ENCODE peak calls at places on chromosome 1, in eight cellular contexts. K is AG09309, T is transverse colon, D is OCI-LY7, Z is right lobe of liver, L is uterus, S is nephron progenitor cell, A is tibial artery. B is an unnamed sample.

GRCh38 chr1:228109962-228110488 is 926 bp upstream of the MRPL55 start:
- DNase-seq in A (no peak), L (peak; percentile 52), Z (no peak), K (no peak), T (no peak), D (no peak), S (no peak), B (peak; percentile 78)

GRCh38 chr1:202575906-202576653 is 134.2 kb downstream of the SYT2 start:
- DNase-seq in Z (no peak), L (no peak), T (no peak), K (no peak), S (no peak), A (no peak), D (no peak), B (no peak)

GRCh38 chr1:214332950-214333798 is 52.2 kb downstream of the SMYD2 start:
- DNase-seq in Z (no peak), A (no peak), K (peak; percentile 14), T (peak; percentile 57), L (peak; percentile 55), D (peak; percentile 37), S (peak; percentile 65), B (peak; percentile 64)

GRCh38 chr1:114715952-114716303 is 643 bp downstream of the NRAS start:
- DNase-seq in D (no peak), Z (no peak), K (no peak), A (no peak), L (no peak), S (no peak), T (no peak), B (no peak)

GRCh38 chr1:248886237-248886895 is 19.7 kb upstream of the PGBD2 start:
- DNase-seq in A (no peak), Z (no peak), K (no peak), D (no peak), T (no peak), L (no peak), S (no peak), B (peak; percentile 22)

GRCh38 chr1:58893257-58893869 is 109.5 kb upstream of the JUN start:
- DNase-seq in Z (no peak), L (no peak), T (peak; percentile 78), K (no peak), D (no peak), A (no peak), S (no peak), B (no peak)

GRCh38 chr1:39525366-39526165 is 34.1 kb downstream of the BMP8A start:
- DNase-seq in Z (no peak), S (no peak), T (peak; percentile 68), L (no peak), A (peak; percentile 55), K (no peak), D (peak; percentile 89), B (no peak)

GRCh38 chr1:207910678-207911354 is at the start of gene CD34:
- DNase-seq in Z (no peak), T (no peak), D (no peak), K (no peak), S (peak; percentile 69), A (peak; percentile 74), L (peak; percentile 80), B (no peak)

DNA sequence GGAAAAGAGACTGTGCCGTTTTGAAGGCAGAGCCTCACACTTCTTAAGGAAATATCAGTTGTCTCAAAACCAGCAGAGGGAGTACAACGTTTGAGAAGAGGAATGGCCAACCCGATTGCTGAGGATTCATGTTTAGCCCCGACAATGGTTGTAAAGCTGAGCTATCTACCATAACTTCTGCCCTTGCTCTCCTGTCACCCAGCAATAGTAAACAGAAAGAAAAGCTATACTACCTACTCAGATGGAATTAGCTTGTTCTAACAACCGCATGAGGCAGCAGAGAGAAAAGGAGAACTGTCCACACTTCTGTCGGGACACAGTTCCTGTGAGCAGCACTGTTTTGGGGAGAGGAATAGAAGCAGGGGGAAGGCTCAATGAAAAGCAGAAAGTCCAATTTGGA is 91.2 kb downstream of the SLC45A1 start:
- DNase-seq in Z (no peak), T (peak; percentile 30), L (no peak), A (no peak), K (no peak), D (peak; percentile 37), S (peak; percentile 17), B (peak; percentile 91)
- TF ChIP-seq CTCF in Z (peak; percentile 40), T (peak; percentile 48), L (peak; percentile 44), A (peak; percentile 51), K (peak; percentile 61), D (peak; percentile 64), S (peak; percentile 45), B (peak; percentile 60)

GRCh38 chr1:109716570-109717090 is 4.6 kb downstream of the GSTM5 start:
- DNase-seq in Z (no peak), D (no peak), A (no peak), T (no peak), S (no peak), K (no peak), L (no peak), B (no peak)

GRCh38 chr1:109719337-109719837 is 7.3 kb downstream of the GSTM5 start:
- DNase-seq in A (no peak), S (no peak), D (no peak), K (no peak), L (no peak), T (no peak), Z (no peak), B (peak; percentile 77)

GRCh38 chr1:109717729-109718128 is 5.7 kb downstream of the GSTM5 start:
- DNase-seq in A (no peak), Z (no peak), S (no peak), K (no peak), T (no peak), D (no peak), L (no peak), B (no peak)

GRCh38 chr1:109716121-109716520 is 4.1 kb downstream of the GSTM5 start:
- DNase-seq in D (no peak), Z (no peak), L (peak; percentile 33), S (no peak), K (no peak), T (no peak), A (no peak), B (no peak)

DNA sequence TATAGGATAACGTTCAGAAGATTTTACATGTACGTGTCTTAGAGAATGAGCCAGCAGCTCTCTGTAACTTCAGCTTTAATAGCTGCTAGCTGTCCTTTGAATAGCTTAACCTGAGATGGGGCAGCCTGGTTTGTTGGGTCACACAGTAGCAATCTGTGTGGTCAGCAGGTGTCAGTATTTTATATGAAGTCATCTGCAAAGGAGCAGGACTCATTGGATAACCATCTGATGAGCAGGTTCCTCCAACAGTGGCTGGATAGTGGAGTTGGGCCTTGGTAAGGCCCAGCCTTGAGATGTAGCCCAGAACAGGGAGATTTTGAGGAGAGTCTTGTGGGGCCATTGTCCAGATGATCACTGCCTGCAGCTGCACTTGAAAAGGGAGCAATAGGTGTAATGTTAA is 6.4 kb downstream of the GSTM5 start:
- DNase-seq in L (no peak), A (no peak), Z (no peak), S (no peak), T (no peak), D (no peak), K (no peak), B (no peak)
- TF ChIP-seq CTCF in L (no peak), A (no peak), Z (peak; percentile 30), S (no peak), T (peak; percentile 28), D (peak; percentile 21), K (no peak), B (no peak)

GRCh38 chr1:169588112-169588511 is 1.8 kb upstream of the F5 start:
- DNase-seq in K (no peak), A (no peak), T (no peak), S (no peak), L (no peak), Z (no peak), D (no peak), B (no peak)

GRCh38 chr1:169585184-169585583 is 1.1 kb downstream of the F5 start:
- DNase-seq in L (no peak), T (no peak), A (no peak), D (no peak), K (no peak), S (no peak), Z (no peak), B (no peak)

GRCh38 chr1:169586067-169586394 is 250 bp downstream of the F5 start:
- DNase-seq in A (no peak), L (no peak), Z (no peak), K (no peak), D (no peak), S (no peak), T (no peak), B (no peak)

GRCh38 chr1:169584483-169585144 is 1.7 kb downstream of the F5 start:
- DNase-seq in L (no peak), T (no peak), D (no peak), Z (no peak), A (no peak), K (no peak), S (no peak), B (no peak)

DNA sequence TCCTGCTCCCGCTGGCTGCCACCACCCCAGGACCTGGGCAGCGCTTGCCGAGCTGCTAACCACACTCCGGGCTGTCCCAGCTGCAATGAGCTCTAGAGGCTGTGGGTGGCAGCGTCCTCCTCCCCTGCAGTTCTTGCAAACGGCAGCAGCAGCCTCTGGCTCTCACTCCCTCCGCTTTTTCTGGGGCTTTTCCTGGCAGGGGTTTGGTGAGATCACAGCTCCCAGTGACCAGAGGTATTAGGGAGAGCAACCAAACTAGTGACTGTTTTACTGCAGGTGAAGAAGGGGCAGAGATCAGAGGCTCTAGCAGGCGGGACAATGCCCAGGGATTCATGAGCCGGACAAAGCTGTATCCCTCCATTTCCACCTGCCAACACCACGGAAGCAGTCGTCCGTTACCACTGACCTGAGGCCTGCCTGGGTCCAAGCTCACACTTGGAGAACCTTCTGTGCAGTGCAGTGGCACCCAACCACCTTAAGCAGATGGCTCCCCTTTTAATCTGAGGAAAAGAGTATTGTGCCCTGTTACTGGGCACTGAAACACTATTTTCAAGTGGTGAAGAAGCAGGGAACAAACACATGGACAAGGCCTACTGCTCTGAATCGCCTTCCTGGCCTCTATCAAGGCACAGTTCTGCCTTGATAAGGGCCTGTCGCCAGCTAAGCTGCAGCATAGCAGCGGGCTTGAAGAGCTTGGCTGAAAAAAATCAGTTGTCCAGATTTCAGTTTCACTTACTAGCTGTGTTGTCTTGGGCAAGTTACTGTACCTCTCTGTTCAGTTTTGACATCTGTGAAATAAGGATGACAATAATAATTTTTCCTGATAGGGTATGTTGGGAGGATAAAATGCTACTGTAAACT is at the start of gene F5:
- DNase-seq in T (peak; percentile 74), L (peak; percentile 22), S (peak; percentile 71), K (peak; percentile 10), D (peak; percentile 44), A (peak; percentile 70), Z (peak; percentile 90), B (peak; percentile 49)
- TF ChIP-seq CTCF in T (peak; percentile 33), L (peak; percentile 44), S (peak; percentile 32), K (peak; percentile 57), D (peak; percentile 65), A (peak; percentile 24), Z (peak; percentile 48), B (peak; percentile 61)

GRCh38 chr1:92784051-92784638 is 763 bp downstream of the EVI5 start:
- DNase-seq in T (peak; percentile 30), Z (peak; percentile 40), D (peak; percentile 53), K (no peak), A (no peak), S (no peak), L (peak; percentile 44), B (peak; percentile 61)

GRCh38 chr1:92790081-92790480 is 5.2 kb upstream of the EVI5 start:
- DNase-seq in K (no peak), A (no peak), D (no peak), L (no peak), T (no peak), S (no peak), Z (no peak), B (no peak)

GRCh38 chr1:92790867-92791266 is 6.0 kb upstream of the EVI5 start:
- DNase-seq in S (no peak), L (no peak), T (no peak), D (no peak), Z (no peak), A (no peak), K (no peak), B (no peak)

GRCh38 chr1:92786298-92786901 is 1.5 kb upstream of the EVI5 start:
- DNase-seq in L (no peak), D (no peak), K (no peak), Z (no peak), S (no peak), T (no peak), A (no peak), B (no peak)

DNA sequence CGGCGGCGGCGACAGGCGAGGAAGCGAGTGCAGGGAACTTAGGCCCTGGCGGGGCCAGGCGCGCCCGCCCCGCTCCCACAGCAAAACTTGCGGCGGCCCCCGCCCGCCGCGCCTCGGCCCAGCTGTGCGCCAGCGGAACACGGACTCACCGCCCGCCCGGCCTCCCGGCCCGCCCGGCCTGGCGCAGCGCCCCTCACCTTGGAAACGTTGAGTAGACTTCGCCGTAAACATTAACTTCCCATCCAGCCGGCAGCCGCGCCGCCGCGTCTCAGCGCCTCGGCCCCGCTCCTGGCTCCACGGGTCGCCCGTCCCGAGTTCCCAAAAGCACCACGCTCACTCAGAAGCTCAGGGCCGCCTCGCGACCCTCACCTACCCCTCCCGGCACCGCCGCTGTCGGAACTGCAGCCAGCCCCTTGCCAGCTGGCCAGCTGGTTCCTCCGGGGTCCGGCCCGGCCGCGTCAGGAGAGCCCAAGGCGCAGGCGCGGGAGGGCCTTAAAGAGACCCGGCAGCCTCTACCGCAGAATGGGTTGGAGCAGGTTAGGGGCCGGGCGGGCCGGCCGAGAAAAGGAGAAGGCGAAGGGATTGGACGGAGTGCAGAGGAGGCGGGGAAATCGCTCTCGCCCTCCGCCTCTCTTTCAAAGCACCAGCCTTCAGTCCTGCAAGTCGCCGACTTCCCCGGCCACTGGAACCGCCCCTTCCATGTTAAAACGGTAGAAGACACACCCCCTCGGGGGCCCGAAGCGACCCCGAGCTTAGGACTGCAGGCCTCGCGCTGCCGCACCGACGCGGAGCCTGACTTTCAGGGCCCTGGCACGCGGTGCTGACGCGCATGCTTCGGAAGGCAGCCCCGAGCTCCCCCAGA is at the start of gene EVI5:
- DNase-seq in Z (peak; percentile 96), A (peak; percentile 96), K (peak; percentile 84), D (peak; percentile 97), S (peak; percentile 94), L (peak; percentile 93), T (peak; percentile 96), B (peak; percentile 98)
- TF ChIP-seq CTCF in Z (no peak), A (no peak), K (no peak), D (no peak), S (no peak), L (peak; percentile 24), T (no peak), B (no peak)